ENCODE peak calls at places on chromosomes 1 and 21, in four cellular contexts. V, L, F and K are unnamed samples.

GRCh38 chr1:162372159-162373071 is 4.2 kb downstream of the SPATA46 start:
- DNase-seq in V (no peak), F (no peak), L (no peak), K (no peak)

GRCh38 chr1:8981169-8981568 is 35.5 kb downstream of the CA6 start:
- DNase-seq in F (no peak), L (no peak), V (no peak), K (no peak)

GRCh38 chr1:100862591-100862990 is 32.1 kb downstream of the EXTL2 start:
- DNase-seq in V (no peak), F (no peak), L (no peak), K (no peak)

GRCh38 chr1:111274653-111275052 is 16.0 kb upstream of the CHIA start:
- DNase-seq in L (no peak), V (no peak), F (no peak), K (no peak)

GRCh38 chr1:2391034-2391384 is 345 bp downstream of the MORN1 start:
- DNase-seq in L (peak; percentile 70), F (no peak), V (no peak), K (no peak)

GRCh38 chr1:245475116-245475515 is 320.3 kb downstream of the KIF26B start:
- DNase-seq in V (no peak), L (no peak), F (no peak), K (no peak)

GRCh38 chr1:229296541-229296941 is 25.6 kb downstream of the RAB4A start:
- DNase-seq in F (no peak), V (no peak), L (no peak), K (no peak)

GRCh38 chr1:19054216-19054615 is 97.7 kb upstream of the IFFO2 start:
- DNase-seq in L (no peak), V (no peak), F (no peak), K (no peak)

GRCh38 chr1:78743626-78744025 is 94.0 kb downstream of the IFI44 start:
- DNase-seq in F (no peak), L (no peak), V (no peak), K (no peak)

GRCh38 chr1:219518168-219518905 is 94.6 kb downstream of the ZC3H11B start:
- DNase-seq in V (no peak), F (no peak), L (no peak), K (no peak)

GRCh38 chr1:236767276-236767675 is 27.8 kb upstream of the MTR start:
- DNase-seq in F (no peak), L (no peak), V (no peak), K (no peak)

GRCh38 chr1:77282866-77283539 is 1.2 kb downstream of the AK5 start:
- DNase-seq in F (no peak), V (no peak), L (peak; percentile 85), K (no peak)

GRCh38 chr1:240706150-240706904 is 94.4 kb upstream of the GREM2 start:
- DNase-seq in V (no peak), L (no peak), F (no peak), K (no peak)

GRCh38 chr1:220702733-220703704 is 12.9 kb downstream of the C1orf115 start:
- DNase-seq in V (no peak), F (no peak), L (no peak), K (no peak)

GRCh38 chr1:156062189-156062588 is 1.2 kb downstream of the RAB25 start:
- DNase-seq in F (no peak), V (no peak), L (no peak), K (no peak)

GRCh38 chr1:110798691-110799256 is 74.2 kb upstream of the CD53 start:
- DNase-seq in F (no peak), V (no peak), L (no peak), K (no peak)

GRCh38 chr1:67489643-67490042 is 59.4 kb upstream of the SERBP1 start:
- DNase-seq in F (peak; percentile 13), L (peak; percentile 47), V (peak; percentile 36), K (no peak)

GRCh38 chr1:207015791-207016190 is 16.8 kb downstream of the C1orf116 start:
- DNase-seq in L (no peak), F (no peak), V (no peak), K (no peak)

GRCh38 chr1:19708558-19708957 is 43.9 kb downstream of the HTR6 start:
- DNase-seq in F (no peak), V (no peak), L (no peak), K (no peak)

GRCh38 chr1:241749041-241749798 is 97.1 kb downstream of the WDR64 start:
- DNase-seq in V (no peak), F (no peak), L (no peak), K (no peak)

GRCh38 chr1:33244809-33245186 is 11.5 kb upstream of the ZNF362 start:
- DNase-seq in L (no peak), F (no peak), V (no peak), K (no peak)

GRCh38 chr1:183689770-183690204 is 36.7 kb upstream of the APOBEC4 start:
- DNase-seq in V (no peak), L (no peak), F (no peak), K (no peak)

GRCh38 chr1:34053660-34054059 is 111.4 kb downstream of the CSMD2 start:
- DNase-seq in V (no peak), L (no peak), F (no peak), K (no peak)

GRCh38 chr1:179824265-179824664 is 53.3 kb downstream of the TOR1AIP2 start:
- DNase-seq in L (no peak), F (no peak), V (no peak), K (no peak)

GRCh38 chr1:160789702-160790611 is 6.0 kb upstream of the LY9 start:
- DNase-seq in F (no peak), L (no peak), V (no peak), K (no peak)

GRCh38 chr1:157958280-157958679 is 35.2 kb upstream of the KIRREL1 start:
- DNase-seq in L (no peak), V (no peak), F (no peak), K (no peak)

GRCh38 chr1:3293563-3294080 is 160.8 kb upstream of the ARHGEF16 start:
- DNase-seq in F (no peak), V (no peak), L (no peak), K (no peak)

DNA sequence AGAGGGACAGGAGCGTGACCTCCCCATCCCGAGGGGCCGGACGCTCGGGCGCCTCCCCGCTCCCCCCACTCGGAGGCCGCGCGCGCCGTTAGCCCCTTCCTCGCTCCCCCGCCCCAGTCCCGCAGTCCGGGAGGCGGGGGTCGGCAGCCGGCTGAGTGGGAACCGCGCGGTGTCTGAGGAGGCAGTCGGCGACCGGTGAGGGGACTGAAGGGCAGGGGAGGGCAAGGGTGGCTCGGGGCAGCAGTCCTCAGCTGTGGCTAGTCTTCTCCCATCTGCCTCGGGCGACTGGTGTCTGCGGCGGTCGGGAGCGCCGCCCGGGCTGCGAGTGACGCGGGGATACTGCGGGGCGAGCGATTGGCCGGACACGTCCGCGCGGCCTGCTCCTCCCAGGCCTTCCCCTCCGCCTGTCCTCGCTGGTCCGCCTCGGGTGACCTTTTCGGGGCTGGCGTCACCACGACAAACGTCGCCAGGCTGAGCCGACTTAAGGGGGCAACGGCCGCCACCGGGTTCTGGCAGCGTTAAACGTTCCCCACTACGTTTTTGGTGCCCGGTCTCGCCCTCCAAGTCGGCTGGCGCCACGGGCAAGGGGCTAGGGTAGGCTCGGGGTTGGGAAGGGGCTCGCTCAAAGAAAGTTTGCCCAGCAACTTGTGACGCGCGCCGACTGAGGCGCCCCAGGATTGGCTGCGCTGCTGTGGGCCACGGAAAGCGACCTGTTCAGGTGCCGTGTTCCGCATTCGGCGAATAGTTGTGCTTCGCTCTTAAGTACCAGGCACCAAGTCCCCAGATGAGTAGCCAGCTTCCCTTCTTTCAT is 538 bp downstream of the ZNF672 start:
- DNase-seq in F (peak; percentile 85), L (peak; percentile 98), V (peak; percentile 80), K (no peak)
- TF ChIP-seq REST in F (no peak), L (no peak), V (no peak), K (peak; percentile 29)

GRCh38 chr21:33362044-33362555 is 37.3 kb downstream of the IFNAR1 start:
- DNase-seq in L (peak; percentile 92), F (no peak), V (no peak), K (no peak)
- H3K4me3 ChIP-seq in L (peak overlapping the region; percentile 34), F (no peak overlapping the region), V (peak overlapping the region; percentile 41), K (no peak overlapping the region)

GRCh38 chr21:15063821-15064575 is 802 bp downstream of the NRIP1 start:
- DNase-seq in L (peak; percentile 66), F (no peak), V (no peak), K (no peak)

GRCh38 chr21:15063081-15063820 is 1.5 kb downstream of the NRIP1 start:
- DNase-seq in F (no peak), V (peak; percentile 29), L (no peak), K (no peak)

GRCh38 chr21:15065381-15066230 is 806 bp upstream of the NRIP1 start:
- DNase-seq in L (peak; percentile 79), F (no peak), V (peak; percentile 39), K (no peak)

GRCh38 chr21:15066231-15066577 is 1.4 kb upstream of the NRIP1 start:
- DNase-seq in V (no peak), F (no peak), L (no peak), K (no peak)

GRCh38 chr21:15064576-15065380 is at the start of gene NRIP1:
- DNase-seq in V (peak; percentile 78), F (no peak), L (peak; percentile 84), K (no peak)
- TF ChIP-seq REST in V (peak; percentile 19), F (no peak), L (no peak), K (no peak)

GRCh38 chr21:45019076-45019886 is 55.1 kb upstream of the ADARB1 start:
- DNase-seq in F (no peak), V (no peak), L (peak; percentile 66), K (no peak)
- H3K4me3 ChIP-seq in F (no peak overlapping the region), V (no peak overlapping the region), L (peak overlapping the region; percentile 44), K (no peak overlapping the region)

DNA sequence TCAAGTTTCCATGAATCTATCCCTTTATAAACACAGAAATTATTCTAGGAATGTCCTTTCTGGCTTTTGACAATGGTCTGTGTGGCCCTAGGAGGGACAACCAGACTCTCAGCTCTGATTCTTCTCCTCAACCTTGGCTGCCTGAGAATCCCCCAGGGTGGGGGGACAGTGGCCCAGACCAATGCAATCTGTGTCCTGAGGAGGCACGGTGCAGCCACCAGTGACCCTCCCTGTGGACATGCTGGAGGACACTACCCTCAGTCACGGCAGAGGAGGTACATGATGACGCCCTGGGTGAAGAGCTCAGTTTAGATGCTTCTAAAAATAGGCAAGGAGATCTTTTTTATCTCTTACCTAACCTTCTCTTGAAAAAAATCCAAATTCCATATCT is 91.7 kb downstream of the PGBD5 start:
- DNase-seq in L (no peak), V (no peak), F (no peak), K (no peak)
- TF ChIP-seq REST in L (no peak), V (no peak), F (no peak), K (no peak)

GRCh38 chr1:151713044-151713443 is 3.6 kb downstream of the CELF3 start:
- DNase-seq in L (no peak), F (no peak), V (no peak), K (no peak)
- H3K4me3 ChIP-seq in L (no peak overlapping the region), F (no peak overlapping the region), V (no peak overlapping the region), K (no peak overlapping the region)

DNA sequence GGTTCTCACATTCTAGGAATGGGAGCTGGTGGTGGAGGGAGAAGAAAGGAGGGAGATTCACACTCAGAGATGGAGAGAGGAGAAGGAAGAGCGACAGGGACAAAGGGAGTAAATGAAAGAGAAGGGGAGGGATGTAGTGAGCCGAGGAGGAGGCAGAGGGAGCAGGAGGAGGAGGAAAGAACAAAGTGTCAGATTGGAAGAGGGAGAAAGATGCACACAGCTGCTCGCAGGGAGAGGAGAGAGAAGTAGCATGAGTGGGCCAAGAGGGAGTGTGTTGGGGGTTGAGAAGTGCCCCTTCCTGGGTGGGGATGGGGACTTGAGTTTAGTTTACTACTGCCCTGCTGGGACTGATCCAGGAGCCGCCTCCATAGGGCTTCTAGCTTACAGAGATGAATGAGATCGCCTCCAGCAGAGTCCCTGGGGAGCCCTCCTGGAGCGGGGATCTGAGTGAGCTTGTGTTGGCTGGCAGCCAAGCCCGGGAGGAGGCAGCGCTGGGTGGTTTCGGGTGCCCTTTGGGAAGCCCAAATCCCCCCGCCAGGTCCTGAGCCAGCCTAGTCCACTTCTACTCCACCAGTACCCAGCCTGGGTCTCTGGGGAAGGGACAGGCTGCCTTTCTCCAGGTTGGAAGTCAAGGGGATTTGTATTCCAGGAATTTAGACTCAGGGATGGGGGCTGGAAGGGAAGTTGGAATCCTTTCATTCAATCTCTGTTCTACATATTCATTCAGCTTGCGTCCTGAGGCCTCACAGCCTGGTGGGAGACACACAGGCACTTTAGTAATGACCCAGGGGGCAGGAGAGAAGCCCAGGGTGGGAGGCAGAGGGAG is 20.9 kb downstream of the PTPRU start:
- DNase-seq in L (peak; percentile 56), F (no peak), V (no peak), K (no peak)
- TF ChIP-seq REST in L (no peak), F (no peak), V (no peak), K (no peak)